ENCODE peak calls at places on chromosomes 2 and 18, in eight cellular contexts. Z is brain microvascular endothelial cell, A is HFFc6, E is progenitor cell of endocrine pancreas, L is right atrium auricular region, O is lung, B is endothelial cell of umbilical vein, H is BJ. X is an unnamed sample.
A peak's percentile ranks its signal among the peaks of the same experiment; 100 is the strongest.

GRCh38 chr18:27411911-27412310 is 226.8 kb upstream of the CHST9 start:
- DNase-seq in B (no peak), E (no peak), A (no peak), H (no peak), O (no peak), Z (no peak), L (no peak), X (no peak)

GRCh38 chr2:9897331-9897737 is 54.1 kb downstream of the TAF1B start:
- DNase-seq in E (no peak), L (peak; percentile 93), O (peak; percentile 67), B (peak; percentile 84), H (peak; percentile 74), Z (peak; percentile 95), A (peak; percentile 88), X (no peak)

GRCh38 chr2:105496271-105496670 is 97.4 kb upstream of the FHL2 start:
- DNase-seq in E (no peak), A (no peak), O (peak; percentile 24), H (no peak), Z (no peak), B (no peak), L (no peak), X (no peak)

GRCh38 chr18:55477537-55478300 is 110.3 kb downstream of the TCF4 start:
- DNase-seq in B (peak; percentile 81), L (peak; percentile 72), Z (no peak), A (peak; percentile 49), O (no peak), H (no peak), E (no peak), X (no peak)

GRCh38 chr2:29290293-29291052 is 175.3 kb downstream of the CLIP4 start:
- DNase-seq in B (no peak), A (no peak), O (no peak), E (no peak), H (no peak), L (no peak), Z (no peak), X (no peak)

GRCh38 chr18:44507729-44508325 is 172.9 kb upstream of the SETBP1 start:
- DNase-seq in L (no peak), B (peak; percentile 99), Z (peak; percentile 21), E (no peak), A (no peak), H (no peak), O (peak; percentile 29), X (no peak)

GRCh38 chr2:170869036-170869435 is 52.3 kb downstream of the GAD1 start:
- DNase-seq in Z (no peak), B (no peak), H (no peak), E (no peak), O (no peak), L (no peak), A (no peak), X (no peak)

GRCh38 chr2:237939251-237939650 is 27.6 kb upstream of the UBE2F start:
- DNase-seq in L (no peak), H (no peak), Z (no peak), A (no peak), O (no peak), E (no peak), B (no peak), X (no peak)

GRCh38 chr2:59182249-59182648 is 941.1 kb upstream of the FANCL start:
- DNase-seq in B (no peak), Z (peak; percentile 35), H (peak; percentile 9), A (no peak), O (no peak), L (no peak), E (no peak), X (no peak)

GRCh38 chr2:241966671-241967070 is 97.1 kb downstream of the RTP5 start:
- DNase-seq in H (no peak), L (no peak), O (no peak), E (no peak), A (no peak), Z (no peak), B (no peak), X (no peak)

GRCh38 chr2:196995757-196996314 is 69.3 kb upstream of the PGAP1 start:
- DNase-seq in E (no peak), O (no peak), B (no peak), Z (no peak), A (no peak), L (no peak), H (no peak), X (no peak)

GRCh38 chr2:2192385-2192957 is 138.6 kb downstream of the MYT1L start:
- DNase-seq in B (no peak), O (no peak), L (no peak), Z (no peak), E (no peak), A (no peak), H (no peak), X (no peak)

GRCh38 chr2:115083216-115083615 is 640.8 kb downstream of the DPP10 start:
- DNase-seq in L (no peak), B (no peak), O (no peak), E (no peak), Z (no peak), H (no peak), A (no peak), X (no peak)

GRCh38 chr2:70714141-70714905 is 53.7 kb downstream of the ADD2 start:
- DNase-seq in Z (no peak), L (peak; percentile 48), H (no peak), E (no peak), B (no peak), O (no peak), A (no peak), X (no peak)

GRCh38 chr2:148704247-148704646 is 59.7 kb downstream of the EPC2 start:
- DNase-seq in H (no peak), A (no peak), E (no peak), B (no peak), L (no peak), Z (no peak), O (no peak), X (no peak)

GRCh38 chr2:32248299-32248698 is 16.4 kb downstream of the NLRC4 start:
- DNase-seq in L (no peak), A (no peak), Z (no peak), H (no peak), O (no peak), B (no peak), E (no peak), X (no peak)

GRCh38 chr2:237858294-237859081 is 935 bp upstream of the RAMP1 start:
- DNase-seq in L (no peak), E (peak; percentile 41), A (peak; percentile 80), H (peak; percentile 30), B (peak; percentile 60), Z (peak; percentile 72), O (peak; percentile 54), X (peak; percentile 65)

GRCh38 chr2:23993736-23994269 is 16.1 kb upstream of the MFSD2B start:
- DNase-seq in B (no peak), A (no peak), O (no peak), L (no peak), E (no peak), Z (no peak), H (no peak), X (no peak)

GRCh38 chr2:230974096-230974913 is 21.6 kb upstream of the SPATA3 start:
- DNase-seq in O (no peak), Z (peak; percentile 92), B (no peak), E (no peak), A (peak; percentile 59), L (peak; percentile 55), H (no peak), X (no peak)

GRCh38 chr2:203904022-203904421 is 32.5 kb upstream of the ICOS start:
- DNase-seq in L (no peak), B (no peak), A (no peak), E (no peak), H (no peak), Z (no peak), O (no peak), X (no peak)

GRCh38 chr18:22169011-22169888 is at the start of gene GATA6:
- DNase-seq in H (no peak), Z (peak; percentile 92), O (peak; percentile 94), L (peak; percentile 97), B (peak; percentile 95), E (peak; percentile 77), A (peak; percentile 63), X (peak; percentile 70)

GRCh38 chr2:109062558-109063325 is 66.3 kb upstream of the SH3RF3 start:
- DNase-seq in B (no peak), Z (no peak), O (no peak), H (no peak), A (no peak), L (peak; percentile 26), E (no peak), X (no peak)
- TF ChIP-seq CTCF in B (no peak), Z (no peak), O (no peak), H (no peak), A (peak; percentile 9), L (no peak), E (peak; percentile 12), X (no peak)

GRCh38 chr2:234003972-234004617 is 46.4 kb upstream of the SPP2 start:
- DNase-seq in Z (peak; percentile 94), A (peak; percentile 85), E (no peak), L (no peak), B (peak; percentile 8), H (peak; percentile 28), O (peak; percentile 42), X (no peak)
- TF ChIP-seq CTCF in Z (peak; percentile 18), A (no peak), E (no peak), L (no peak), B (no peak), H (no peak), O (no peak), X (no peak)

GRCh38 chr2:217479626-217480025 is 523.2 kb downstream of the TNS1 start:
- DNase-seq in L (no peak), H (no peak), Z (no peak), E (no peak), O (no peak), B (no peak), A (no peak), X (no peak)

GRCh38 chr2:217475101-217475500 is 527.7 kb downstream of the TNS1 start:
- DNase-seq in H (no peak), O (no peak), A (no peak), L (no peak), E (no peak), Z (no peak), B (no peak), X (no peak)

GRCh38 chr2:217478831-217479435 is 523.9 kb downstream of the TNS1 start:
- DNase-seq in A (no peak), L (no peak), E (no peak), Z (no peak), H (no peak), O (no peak), B (no peak), X (no peak)

GRCh38 chr2:217475791-217476190 is 527.0 kb downstream of the TNS1 start:
- DNase-seq in H (no peak), L (no peak), B (no peak), A (no peak), Z (no peak), E (no peak), O (no peak), X (no peak)

DNA sequence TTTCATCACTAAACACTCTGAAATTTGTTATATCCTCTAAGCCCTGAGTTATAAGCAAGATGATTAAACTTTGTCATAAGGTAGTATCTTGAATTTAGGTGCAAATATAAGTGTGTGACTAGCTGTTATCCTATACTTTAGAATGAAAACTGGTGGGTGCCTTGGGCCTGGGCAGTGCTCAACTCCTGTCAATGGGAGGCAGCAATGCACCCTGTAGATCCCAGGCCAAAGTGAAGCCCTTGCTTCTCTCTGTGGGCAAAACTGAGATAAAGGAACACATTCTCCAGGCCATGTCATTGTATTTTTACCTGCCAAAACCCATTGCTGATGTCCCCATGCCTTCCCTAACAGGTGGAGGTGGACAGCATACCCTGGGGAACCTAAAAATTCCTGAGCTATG is 525.2 kb downstream of the TNS1 start:
- DNase-seq in Z (no peak), O (no peak), H (no peak), L (no peak), B (no peak), E (no peak), A (no peak), X (no peak)
- TF ChIP-seq CTCF in Z (no peak), O (no peak), H (no peak), L (no peak), B (no peak), E (no peak), A (no peak), X (no peak)

GRCh38 chr18:67280843-67281242 is 235.7 kb downstream of the DSEL start:
- DNase-seq in E (no peak), B (no peak), H (no peak), O (no peak), L (no peak), Z (no peak), A (no peak), X (no peak)
- TF ChIP-seq CTCF in E (no peak), B (no peak), H (no peak), O (no peak), L (no peak), Z (no peak), A (no peak), X (no peak)